ENCODE peak calls at places on chromosomes 13 and 19, in nine cellular contexts. O is NB4, R is SK-N-SH, V is fibroblast of mammary gland, Z is cardiac fibroblast, U is fibroblast of pulmonary artery, S is fibroblast of villous mesenchyme, K is left ventricle myocardium inferior, H is esophagus squamous epithelium. C is an unnamed sample.

GRCh38 chr19:49846408-49846807 is 4.6 kb upstream of the PTOV1 start:
- DNase-seq in U (no peak), H (no peak), O (no peak), R (no peak), S (no peak), V (no peak), Z (no peak), K (no peak), C (no peak)

GRCh38 chr19:8028951-8029491 is 23.5 kb upstream of the CCL25 start:
- DNase-seq in V (peak), O (no peak), R (no peak), S (peak), Z (peak), K (no peak), H (no peak), U (peak), C (peak)

GRCh38 chr13:97905517-97905916 is 48.0 kb upstream of the IPO5 start:
- DNase-seq in H (no peak), U (no peak), O (no peak), S (no peak), R (no peak), V (peak), K (no peak), Z (no peak), C (peak)

GRCh38 chr13:23637813-23638212 is 67.6 kb downstream of the TNFRSF19 start:
- DNase-seq in R (no peak), O (no peak), V (no peak), Z (no peak), S (no peak), K (peak), H (no peak), U (no peak), C (no peak)

GRCh38 chr19:55858401-55858800 is 22.1 kb downstream of the NLRP4 start:
- DNase-seq in O (no peak), Z (no peak), V (no peak), U (no peak), H (no peak), S (no peak), R (no peak), K (no peak), C (no peak)

GRCh38 chr13:44237276-44237767 is 136.3 kb upstream of the SERP2 start:
- DNase-seq in U (peak), Z (peak), H (no peak), V (peak), K (peak), O (peak), S (peak), R (peak), C (peak)

GRCh38 chr19:52600639-52601024 is 30.5 kb downstream of the ZNF701 start:
- DNase-seq in H (no peak), Z (no peak), K (no peak), U (no peak), R (no peak), S (no peak), V (no peak), O (peak), C (no peak)

GRCh38 chr19:5282926-5283325 is 57.7 kb downstream of the PTPRS start:
- DNase-seq in R (no peak), Z (no peak), V (no peak), S (no peak), U (no peak), O (no peak), K (peak), H (no peak), C (no peak)

GRCh38 chr13:48234652-48235099 is 1.7 kb downstream of the ITM2B start:
- DNase-seq in R (no peak), K (no peak), H (no peak), V (no peak), U (no peak), O (no peak), S (no peak), Z (peak), C (peak)

DNA sequence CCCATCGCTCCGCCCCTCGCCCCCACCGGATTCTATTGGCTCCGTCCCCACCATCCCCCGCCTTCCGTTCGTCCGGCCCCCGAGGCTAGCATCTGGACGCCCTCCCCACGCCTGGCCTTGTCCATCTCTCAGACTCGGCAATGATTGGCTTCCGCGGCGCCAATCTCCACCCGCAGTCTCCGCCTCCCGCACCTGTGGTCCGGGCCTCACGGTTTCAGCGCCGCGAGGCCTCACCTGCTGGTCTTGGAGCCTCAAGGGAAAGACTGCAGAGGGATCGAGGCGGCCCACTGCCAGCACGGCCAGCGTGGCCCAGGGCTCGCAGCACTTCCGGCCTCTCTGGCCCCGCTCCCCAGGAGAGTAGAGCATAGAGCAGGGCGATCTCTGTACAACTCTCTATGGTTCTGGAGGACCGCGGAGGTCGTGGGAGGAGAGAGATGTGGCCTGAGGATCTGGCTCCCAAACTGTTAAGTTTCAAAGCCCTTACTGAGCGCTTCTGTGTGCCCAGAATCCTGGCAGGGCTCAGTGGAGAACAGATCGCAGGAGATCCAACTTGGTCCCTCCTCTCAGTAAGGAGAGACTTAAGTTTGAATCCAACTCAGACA is at the start of gene ERCC1:
- DNase-seq in V (peak), R (peak), U (peak), O (peak), Z (peak), S (peak), H (peak), K (peak), C (peak)
- TF ChIP-seq CTCF in V (no peak), R (no peak), U (no peak), O (no peak), Z (no peak), S (no peak), H (no peak), K (no peak), C (no peak)

GRCh38 chr13:112181336-112182051 is 114.5 kb downstream of the SOX1 start:
- DNase-seq in Z (no peak), R (no peak), V (no peak), O (no peak), U (no peak), S (no peak), H (no peak), K (no peak), C (no peak)
- H3K4me3 ChIP-seq in Z (no peak), R (no peak), V (no peak), O (no peak), U (no peak), S (no peak), H (no peak), K (no peak), C (no peak)

DNA sequence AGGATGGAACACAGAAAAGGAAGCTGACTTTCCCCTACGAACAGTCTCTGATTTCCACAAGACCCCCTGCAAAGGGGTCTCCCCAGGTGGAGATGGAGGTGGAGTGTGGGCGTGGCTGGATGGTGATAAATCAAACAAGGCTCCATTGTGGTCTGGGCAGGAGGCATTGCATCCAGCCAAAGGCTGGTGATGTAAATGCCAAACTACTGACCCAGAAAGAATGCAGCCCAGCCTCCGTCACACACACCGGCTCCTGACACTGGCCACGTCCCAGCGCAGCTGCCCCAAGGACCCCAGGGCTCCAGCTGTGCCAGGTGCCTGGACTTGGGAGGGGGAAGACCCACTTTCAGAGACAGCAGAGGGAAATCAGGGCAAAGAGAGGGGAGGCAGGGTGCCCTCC is 6.3 kb downstream of the SLC7A1 start:
- DNase-seq in U (no peak), V (peak), S (peak), Z (peak), K (no peak), R (no peak), H (no peak), O (no peak), C (no peak)
- TF ChIP-seq CTCF in U (no peak), V (no peak), S (no peak), Z (no peak), K (no peak), R (no peak), H (no peak), O (no peak), C (no peak)

GRCh38 chr13:20567881-20568528 is 1.0 kb downstream of the IFT88 start:
- DNase-seq in K (no peak), Z (no peak), R (no peak), V (peak), S (peak), H (no peak), O (peak), U (no peak), C (peak)
- H3K4me3 ChIP-seq in K (peak), Z (peak), R (peak), V (peak), S (peak), H (peak), O (peak), U (peak), C (peak)

GRCh38 chr19:29467824-29468401 is 57.9 kb upstream of the VSTM2B start:
- DNase-seq in S (no peak), H (no peak), Z (peak), R (peak), K (no peak), U (peak), V (peak), O (peak), C (peak)
- TF ChIP-seq CTCF in S (no peak), H (no peak), Z (peak), R (peak), K (no peak), U (peak), V (peak), O (peak), C (peak)

GRCh38 chr19:41926861-41927809 is 1.1 kb downstream of the ERFL start:
- DNase-seq in Z (no peak), U (no peak), V (no peak), R (no peak), S (no peak), K (no peak), O (no peak), H (no peak), C (no peak)

GRCh38 chr19:41928754-41929535 is 696 bp upstream of the ERFL start:
- DNase-seq in S (no peak), K (no peak), Z (no peak), H (no peak), O (peak), V (no peak), U (no peak), R (no peak), C (no peak)

GRCh38 chr19:41928221-41928683 is at the start of gene ERFL:
- DNase-seq in Z (no peak), S (peak), K (no peak), U (no peak), R (peak), H (no peak), V (no peak), O (peak), C (no peak)

GRCh38 chr19:41926028-41926860 is 2.0 kb downstream of the ERFL start:
- DNase-seq in Z (no peak), U (no peak), S (no peak), O (no peak), K (no peak), V (no peak), R (peak), H (no peak), C (no peak)

GRCh38 chr19:41927810-41928192 is 448 bp downstream of the ERFL start:
- DNase-seq in H (no peak), K (no peak), S (no peak), O (no peak), V (no peak), R (peak), U (no peak), Z (no peak), C (no peak)
- H3K4me3 ChIP-seq in H (peak), K (peak), S (peak), O (no peak), V (peak), R (peak), U (peak), Z (peak), C (peak)

GRCh38 chr13:81048026-81048461 is 707.1 kb upstream of the SPRY2 start:
- DNase-seq in H (no peak), K (no peak), Z (no peak), V (no peak), O (peak), U (no peak), S (no peak), R (no peak), C (no peak)

GRCh38 chr13:81051873-81052272 is 710.9 kb upstream of the SPRY2 start:
- DNase-seq in H (no peak), S (no peak), O (no peak), Z (peak), V (peak), K (no peak), R (peak), U (peak), C (no peak)
- TF ChIP-seq CTCF in H (no peak), S (no peak), O (no peak), Z (peak), V (peak), K (no peak), R (peak), U (peak), C (no peak)

GRCh38 chr13:78662467-78662866 is 3.5 kb upstream of the OBI1 start:
- DNase-seq in R (no peak), V (no peak), S (no peak), U (no peak), Z (no peak), K (no peak), H (no peak), O (no peak), C (no peak)

GRCh38 chr13:78658630-78659449 is at the start of gene OBI1:
- DNase-seq in Z (peak), S (peak), O (peak), R (peak), U (peak), V (peak), K (peak), H (peak), C (peak)

GRCh38 chr13:78657699-78658629 is 991 bp downstream of the OBI1 start:
- DNase-seq in Z (peak), R (peak), K (no peak), U (peak), V (peak), H (no peak), S (peak), O (peak), C (peak)

GRCh38 chr13:78659450-78660110 is 625 bp upstream of the OBI1 start:
- DNase-seq in U (no peak), O (no peak), K (no peak), S (no peak), H (no peak), Z (peak), R (peak), V (peak), C (peak)

GRCh38 chr13:78660130-78660857 is 1.3 kb upstream of the OBI1 start:
- DNase-seq in R (peak), Z (peak), O (no peak), K (no peak), H (no peak), S (peak), V (peak), U (no peak), C (peak)
- H3K4me3 ChIP-seq in R (peak), Z (peak), O (no peak), K (peak), H (peak), S (peak), V (peak), U (peak), C (peak)